ENCODE peak calls at places on chromosomes 6 and 20, in nine cellular contexts. C, S, V, G, H, B, Z, M and P are unnamed samples.

GRCh38 chr6:30480536-30481156 is 8.7 kb upstream of the HLA-E start:
- DNase-seq in V (peak), G (no peak), C (no peak), S (no peak), Z (peak), H (no peak), B (no peak), M (no peak), P (no peak)

GRCh38 chr6:56719310-56719709 is 76.6 kb upstream of the DST start:
- DNase-seq in V (no peak), M (no peak), B (no peak), S (no peak), C (no peak), H (no peak), Z (no peak), G (no peak), P (no peak)

GRCh38 chr6:139367810-139368321 is 6.6 kb downstream of the CITED2 start:
- DNase-seq in C (no peak), Z (peak), M (no peak), B (peak), S (no peak), G (no peak), V (peak), H (no peak), P (no peak)

GRCh38 chr6:147287869-147288271 is 83.7 kb downstream of the STXBP5 start:
- DNase-seq in Z (no peak), H (peak), G (no peak), C (no peak), B (peak), S (no peak), M (peak), V (peak), P (no peak)

GRCh38 chr6:119350202-119351004 is 842 bp upstream of the MAN1A1 start:
- DNase-seq in B (peak), G (peak), M (peak), S (peak), V (peak), C (peak), Z (peak), H (peak), P (peak)

GRCh38 chr6:122778961-122779671 is 400 bp upstream of the FABP7 start:
- DNase-seq in V (no peak), C (no peak), Z (peak), B (no peak), H (no peak), S (no peak), M (no peak), G (no peak), P (no peak)

GRCh38 chr6:2021713-2022125 is 223.7 kb downstream of the GMDS start:
- DNase-seq in V (peak), M (peak), S (no peak), Z (no peak), G (peak), H (peak), C (no peak), B (no peak), P (peak)

GRCh38 chr6:13383280-13384163 is 55.2 kb upstream of the TBC1D7 start:
- DNase-seq in G (no peak), C (peak), S (no peak), B (no peak), V (peak), Z (no peak), H (peak), M (no peak), P (no peak)

GRCh38 chr6:105872244-105872643 is 213.9 kb upstream of the PRDM1 start:
- DNase-seq in B (no peak), G (no peak), M (no peak), V (no peak), Z (no peak), C (no peak), S (no peak), H (no peak), P (no peak)

GRCh38 chr6:149771185-149771584 is 21.6 kb downstream of the PCMT1 start:
- DNase-seq in C (no peak), H (no peak), S (no peak), G (no peak), V (no peak), Z (no peak), B (no peak), M (no peak), P (no peak)

GRCh38 chr20:53954734-53955658 is 115.4 kb downstream of the BCAS1 start:
- DNase-seq in Z (no peak), V (no peak), G (no peak), C (no peak), H (no peak), M (no peak), S (no peak), B (no peak), P (no peak)

GRCh38 chr6:16318538-16318937 is 80.2 kb downstream of the GMPR start:
- DNase-seq in V (peak), G (no peak), M (no peak), C (no peak), H (peak), S (peak), B (peak), Z (no peak), P (no peak)

GRCh38 chr6:82033631-82034211 is 213.8 kb downstream of the IBTK start:
- DNase-seq in V (peak), S (no peak), M (no peak), G (no peak), C (no peak), H (peak), B (peak), Z (no peak), P (no peak)

GRCh38 chr6:121201108-121201507 is 133.2 kb downstream of the TBC1D32 start:
- DNase-seq in C (no peak), H (no peak), G (no peak), B (no peak), S (no peak), Z (peak), V (peak), M (no peak), P (no peak)

GRCh38 chr6:44207966-44208365 is 8.8 kb upstream of the MYMX start:
- DNase-seq in B (no peak), G (no peak), Z (no peak), V (no peak), S (no peak), M (no peak), C (no peak), H (no peak), P (no peak)

GRCh38 chr6:118574051-118574865 is 26.2 kb downstream of the PLN start:
- DNase-seq in V (no peak), Z (peak), G (no peak), H (peak), B (no peak), M (peak), S (no peak), C (no peak), P (no peak)

GRCh38 chr6:74798302-74798701 is 407.6 kb downstream of the COL12A1 start:
- DNase-seq in M (no peak), Z (no peak), B (no peak), V (no peak), S (no peak), H (no peak), G (no peak), C (no peak), P (no peak)

GRCh38 chr20:36155991-36156390 is 1.5 kb downstream of the EPB41L1 start:
- DNase-seq in V (no peak), C (no peak), B (no peak), S (no peak), H (no peak), G (no peak), Z (no peak), M (no peak), P (no peak)

GRCh38 chr6:125986956-125987617 is 747 bp downstream of the TRMT11 start:
- DNase-seq in M (peak), Z (peak), B (no peak), S (no peak), H (peak), V (peak), C (no peak), G (no peak), P (no peak)

GRCh38 chr20:59827138-59828056 is 106.0 kb downstream of the SYCP2 start:
- DNase-seq in C (no peak), G (no peak), M (no peak), B (no peak), H (no peak), V (no peak), S (peak), Z (no peak), P (no peak)

GRCh38 chr20:37911262-37911661 is 8.3 kb downstream of the VSTM2L start:
- DNase-seq in S (no peak), H (no peak), B (no peak), G (no peak), Z (no peak), V (no peak), M (no peak), C (no peak), P (no peak)

GRCh38 chr20:24703284-24703610 is 233.8 kb downstream of the SYNDIG1 start:
- DNase-seq in Z (no peak), V (no peak), H (no peak), S (no peak), M (no peak), B (no peak), G (no peak), C (no peak), P (no peak)

GRCh38 chr6:83883240-83883639 is 23.8 kb downstream of the CYB5R4 start:
- DNase-seq in C (no peak), M (no peak), S (no peak), H (no peak), G (no peak), Z (no peak), V (no peak), B (no peak), P (no peak)

GRCh38 chr6:163384510-163384909 is 30.0 kb upstream of the QKI start:
- DNase-seq in G (no peak), M (no peak), S (no peak), B (no peak), V (no peak), Z (no peak), H (no peak), C (no peak), P (no peak)

GRCh38 chr6:163386329-163386910 is 28.1 kb upstream of the QKI start:
- DNase-seq in Z (no peak), M (no peak), V (no peak), S (no peak), B (no peak), G (no peak), H (no peak), C (no peak), P (no peak)

GRCh38 chr6:163376167-163376566 is 38.4 kb upstream of the QKI start:
- DNase-seq in B (no peak), C (no peak), V (no peak), Z (no peak), M (no peak), H (no peak), G (no peak), S (no peak), P (no peak)

GRCh38 chr6:163383912-163384311 is 30.6 kb upstream of the QKI start:
- DNase-seq in C (no peak), V (no peak), Z (no peak), S (no peak), B (no peak), H (peak), G (no peak), M (no peak), P (no peak)

GRCh38 chr6:163381118-163381751 is 33.3 kb upstream of the QKI start:
- DNase-seq in M (no peak), C (no peak), B (no peak), H (no peak), S (no peak), G (no peak), Z (no peak), V (no peak), P (no peak)
- H3K4me3 ChIP-seq in M (no peak), C (no peak), B (no peak), H (no peak), S (no peak), G (no peak), Z (no peak), V (no peak), P (no peak)

GRCh38 chr6:3751730-3752537 is 421 bp upstream of the PXDC1 start:
- DNase-seq in S (peak), M (peak), G (peak), B (peak), Z (peak), V (peak), H (peak), C (peak), P (peak)
- TF ChIP-seq CTCF in S (peak), M (peak), G (peak), B (peak), Z (no peak), V (peak), H (peak), C (peak), P (no peak)

DNA sequence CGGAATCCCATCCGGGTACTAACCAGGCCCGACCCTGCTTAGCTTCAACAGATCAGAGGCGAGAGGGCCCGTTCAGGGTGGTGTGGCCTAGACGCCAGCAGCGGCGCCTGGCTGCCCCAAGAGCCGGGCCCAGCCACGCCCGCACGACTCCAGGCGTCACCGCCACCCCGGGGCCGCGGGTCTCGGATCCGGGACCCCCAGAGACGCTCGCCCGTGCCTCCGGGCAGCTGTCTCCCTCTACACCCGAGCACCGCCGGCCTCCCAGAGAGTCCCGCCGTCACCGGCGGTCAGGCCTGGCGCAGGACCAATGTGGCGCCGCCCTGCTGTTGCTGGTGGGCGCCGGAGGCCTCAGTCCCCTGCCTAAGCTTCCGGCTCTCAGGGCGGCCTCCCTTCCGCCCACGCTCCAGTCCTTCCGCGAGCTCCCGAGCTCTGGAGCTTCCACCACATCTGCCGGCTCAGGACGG is 441.2 kb upstream of the DEFB115 start:
- DNase-seq in B (no peak), V (peak), M (no peak), H (peak), G (no peak), Z (peak), C (no peak), S (no peak), P (peak)
- H3K4me3 ChIP-seq in B (no peak), V (no peak), M (no peak), H (no peak), G (no peak), Z (peak), C (no peak), S (no peak), P (no peak)

DNA sequence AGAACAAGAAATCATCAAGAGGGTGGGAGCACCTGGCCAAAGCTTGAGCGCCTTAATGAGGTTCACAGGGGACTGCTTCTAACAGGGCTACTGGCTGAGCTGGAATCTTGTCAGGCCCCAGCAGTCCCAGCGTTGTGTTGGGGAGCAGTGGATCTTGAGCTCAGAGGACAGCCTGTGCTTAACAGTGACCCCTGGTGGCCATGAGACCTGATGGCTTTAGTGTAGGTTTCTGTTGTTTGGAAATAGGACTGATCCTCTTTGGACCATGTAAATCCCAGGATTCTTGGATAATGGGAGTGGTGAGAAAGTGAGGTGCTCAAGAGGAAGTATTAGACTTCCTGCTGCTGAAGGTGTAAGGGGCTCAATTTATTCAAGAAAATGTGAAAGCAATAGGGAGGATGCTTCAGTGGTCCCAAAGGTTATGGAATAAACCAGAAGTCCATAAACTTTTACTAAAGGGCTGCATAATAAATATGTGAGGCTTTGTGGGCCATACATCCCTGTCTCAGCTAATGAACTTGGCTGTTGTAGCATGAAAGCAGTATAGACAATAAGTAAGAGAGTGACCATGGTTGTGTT is 216.2 kb downstream of the NFATC2 start:
- DNase-seq in Z (peak), M (peak), H (peak), C (no peak), V (peak), B (peak), S (no peak), G (no peak), P (no peak)
- TF ChIP-seq CTCF in Z (peak), M (peak), H (peak), C (peak), V (peak), B (peak), S (no peak), G (peak), P (no peak)

DNA sequence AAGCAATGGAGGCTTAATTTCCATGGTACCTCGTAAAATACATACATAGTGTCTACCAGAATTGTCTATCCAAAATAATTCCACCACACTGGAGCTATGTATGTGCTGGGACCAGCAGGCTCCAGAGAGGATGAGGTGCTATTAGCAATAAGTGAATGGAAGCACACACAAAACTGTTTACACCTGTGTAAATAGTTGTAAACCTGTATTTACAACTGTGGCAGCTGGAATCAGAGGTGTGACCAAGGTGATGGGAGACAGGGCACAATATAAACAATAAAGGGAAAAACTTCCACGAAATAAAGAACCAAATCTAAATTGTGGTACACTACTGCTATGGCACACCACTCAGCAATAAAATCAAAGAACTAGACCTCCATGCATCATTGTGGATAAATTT is 14.4 kb downstream of the RARS2 start:
- DNase-seq in H (no peak), B (no peak), Z (no peak), C (no peak), G (no peak), S (no peak), M (no peak), V (no peak), P (no peak)
- H3K4me3 ChIP-seq in H (no peak), B (no peak), Z (no peak), C (no peak), G (no peak), S (no peak), M (no peak), V (no peak), P (no peak)

DNA sequence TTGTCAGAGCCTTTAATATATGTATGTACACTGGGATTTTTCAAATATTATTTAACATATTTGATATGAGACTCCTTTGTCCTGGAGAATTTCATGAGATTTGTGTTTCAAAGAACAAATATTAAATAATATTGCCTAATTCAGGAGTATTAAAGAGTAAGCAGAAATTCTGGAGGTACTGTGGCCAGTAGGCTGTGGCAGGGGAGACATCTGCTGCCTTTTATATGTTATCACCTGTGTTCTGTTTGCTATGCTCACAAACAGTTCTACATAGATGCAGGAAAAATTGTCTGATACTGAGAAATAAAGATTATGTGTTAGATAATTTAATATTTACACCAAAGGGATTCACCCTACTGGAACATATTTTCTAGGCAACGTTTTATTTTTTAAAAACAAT is 395.4 kb upstream of the SLC35B3 start:
- DNase-seq in C (no peak), M (no peak), B (no peak), V (no peak), H (no peak), S (no peak), Z (no peak), G (no peak), P (no peak)
- TF ChIP-seq CTCF in C (no peak), M (no peak), B (no peak), V (no peak), H (no peak), S (no peak), Z (no peak), G (no peak), P (no peak)

GRCh38 chr6:391559-392440 is at the start of gene IRF4:
- DNase-seq in M (no peak), Z (peak), S (no peak), G (no peak), C (peak), B (no peak), H (no peak), V (no peak), P (peak)
- H3K4me3 ChIP-seq in M (no peak), Z (peak), S (peak), G (no peak), C (peak), B (peak), H (no peak), V (peak), P (peak)

GRCh38 chr6:162471842-162472241 is 255.7 kb downstream of the PRKN start:
- DNase-seq in M (no peak), H (no peak), C (no peak), Z (no peak), V (no peak), G (no peak), B (no peak), S (no peak), P (no peak)
- TF ChIP-seq CTCF in M (no peak), H (no peak), C (no peak), Z (no peak), V (no peak), G (no peak), B (no peak), S (no peak), P (no peak)